ENCODE peak calls at places on chromosomes 5 and 9, in seven cellular contexts. F is fibroblast of pulmonary artery; K is nephron progenitor cell; M is iPS-NIHi11; R is HTR-8/SVneo; J is activated effector memory CD4-positive, alpha-beta T cell treated with anti-CD3 and anti-CD28 coated beads, Interleukin-2, amount 50 U/mL, for 16 hours; B is stimulated activated CD4-positive, alpha-beta T cell treated with anti-CD3 and anti-CD28 coated beads, Interleukin-4, amount 100 ng/mL, for 4 hours. D is an unnamed sample.

GRCh38 chr5:139658501-139658927 is 10.4 kb downstream of the CXXC5 start:
- DNase-seq in F (no peak), J (no peak), R (no peak), K (no peak), M (no peak), B (no peak), D (no peak)

GRCh38 chr5:132813599-132814440 is 718 bp downstream of the SOWAHA start:
- DNase-seq in J (peak), M (peak), B (peak), R (peak), F (no peak), K (peak), D (no peak)

GRCh38 chr5:95821110-95822021 is 1.2 kb downstream of the GLRX start:
- DNase-seq in M (no peak), R (no peak), K (no peak), F (no peak), J (no peak), B (no peak), D (no peak)

GRCh38 chr9:32291370-32291769 is 93.1 kb upstream of the ACO1 start:
- DNase-seq in M (no peak), R (no peak), J (no peak), B (no peak), K (no peak), F (no peak), D (no peak)

GRCh38 chr5:168750926-168751325 is 171.8 kb upstream of the PANK3 start:
- DNase-seq in J (no peak), R (no peak), B (no peak), F (no peak), M (no peak), K (no peak), D (no peak)

GRCh38 chr5:151014680-151015343 is 5.6 kb upstream of the GPX3 start:
- DNase-seq in F (peak), K (no peak), M (no peak), J (no peak), R (no peak), B (no peak), D (no peak)

GRCh38 chr5:102787134-102787533 is 32.0 kb downstream of the PAM start:
- DNase-seq in R (no peak), M (no peak), F (no peak), J (no peak), K (no peak), B (no peak), D (no peak)

GRCh38 chr9:74293479-74293878 is 203.7 kb upstream of the RORB start:
- DNase-seq in J (no peak), F (no peak), K (no peak), M (peak), B (no peak), R (no peak), D (no peak)

GRCh38 chr5:55456216-55456895 is 78.4 kb downstream of the PLPP1 start:
- DNase-seq in K (no peak), B (no peak), R (no peak), M (no peak), J (no peak), F (peak), D (no peak)

GRCh38 chr9:123735376-123735775 is 194.6 kb downstream of the DENND1A start:
- DNase-seq in B (no peak), M (no peak), R (no peak), K (no peak), F (no peak), J (no peak), D (no peak)

GRCh38 chr9:10144336-10144735 is 468.5 kb downstream of the PTPRD start:
- DNase-seq in M (no peak), R (no peak), F (no peak), K (no peak), B (no peak), J (no peak), D (no peak)

GRCh38 chr5:151345808-151346478 is 1.4 kb downstream of the SLC36A2 start:
- DNase-seq in B (no peak), J (no peak), M (peak), R (no peak), F (no peak), K (no peak), D (peak)

GRCh38 chr9:13480688-13481087 is 201.2 kb upstream of the MPDZ start:
- DNase-seq in M (no peak), K (no peak), B (no peak), F (peak), J (no peak), R (no peak), D (no peak)

GRCh38 chr9:94014066-94014654 is 59.0 kb upstream of the BARX1 start:
- DNase-seq in B (no peak), M (peak), F (peak), J (no peak), R (peak), K (peak), D (peak)

GRCh38 chr5:162372265-162372664 is 304.7 kb downstream of the GABRG2 start:
- DNase-seq in R (no peak), M (peak), B (no peak), K (no peak), F (no peak), J (no peak), D (no peak)

GRCh38 chr9:115006660-115007059 is 76.3 kb upstream of the TNFSF8 start:
- DNase-seq in M (no peak), J (peak), F (peak), B (no peak), R (no peak), K (no peak), D (no peak)

GRCh38 chr5:37668524-37669047 is 171.3 kb downstream of the GDNF start:
- DNase-seq in R (peak), B (no peak), F (peak), M (peak), K (no peak), J (no peak), D (no peak)

GRCh38 chr9:129402931-129403742 is 217.8 kb downstream of the C9orf50 start:
- DNase-seq in F (no peak), B (no peak), K (no peak), R (no peak), M (peak), J (no peak), D (no peak)